ENCODE peak calls at places on chromosomes 5 and 9, in seven cellular contexts. One of them, this sample, is unnamed.
A peak's percentile ranks its signal among the peaks of the same experiment; 100 is the strongest.

GRCh38 chr5:32325067-32325466 is 12.3 kb upstream of the MTMR12 start:
- DNase-seq in psoas muscle: no peak
- DNase-seq in colonic mucosa: no peak
- DNase-seq in mucosa of descending colon: no peak
- DNase-seq in fibroblast of lung: peak; percentile 65
- DNase-seq in A549: no peak
- DNase-seq in upper lobe of right lung: no peak
- DNase-seq in this sample: no peak

GRCh38 chr5:73791389-73791788 is 165.4 kb downstream of the ARHGEF28 start:
- DNase-seq in psoas muscle: no peak
- DNase-seq in colonic mucosa: no peak
- DNase-seq in mucosa of descending colon: no peak
- DNase-seq in fibroblast of lung: no peak
- DNase-seq in A549: no peak
- DNase-seq in upper lobe of right lung: no peak
- DNase-seq in this sample: no peak

GRCh38 chr9:14358523-14358922 is 44.6 kb upstream of the NFIB start:
- DNase-seq in psoas muscle: no peak
- DNase-seq in colonic mucosa: no peak
- DNase-seq in mucosa of descending colon: no peak
- DNase-seq in fibroblast of lung: peak; percentile 44
- DNase-seq in A549: no peak
- DNase-seq in upper lobe of right lung: no peak
- DNase-seq in this sample: no peak

GRCh38 chr5:88785396-88786216 is 97.4 kb downstream of the MEF2C start:
- DNase-seq in psoas muscle: no peak
- DNase-seq in colonic mucosa: peak; percentile 40
- DNase-seq in mucosa of descending colon: no peak
- DNase-seq in fibroblast of lung: peak; percentile 98
- DNase-seq in A549: peak; percentile 64
- DNase-seq in upper lobe of right lung: no peak
- DNase-seq in this sample: peak; percentile 44

GRCh38 chr5:16736158-16736994 is 119.6 kb upstream of the RETREG1 start:
- DNase-seq in psoas muscle: no peak
- DNase-seq in colonic mucosa: peak; percentile 82
- DNase-seq in mucosa of descending colon: no peak
- DNase-seq in fibroblast of lung: peak; percentile 78
- DNase-seq in A549: no peak
- DNase-seq in upper lobe of right lung: peak; percentile 69
- DNase-seq in this sample: no peak

GRCh38 chr5:112388010-112388553 is 31.0 kb downstream of the EPB41L4A start:
- DNase-seq in psoas muscle: no peak
- DNase-seq in colonic mucosa: no peak
- DNase-seq in mucosa of descending colon: no peak
- DNase-seq in fibroblast of lung: no peak
- DNase-seq in A549: no peak
- DNase-seq in upper lobe of right lung: no peak
- DNase-seq in this sample: no peak

GRCh38 chr5:76688836-76689235 is 27.1 kb upstream of the F2R start:
- DNase-seq in psoas muscle: no peak
- DNase-seq in colonic mucosa: no peak
- DNase-seq in mucosa of descending colon: no peak
- DNase-seq in fibroblast of lung: no peak
- DNase-seq in A549: no peak
- DNase-seq in upper lobe of right lung: no peak
- DNase-seq in this sample: no peak

GRCh38 chr9:93807166-93808013 is 147.8 kb downstream of the BARX1 start:
- DNase-seq in psoas muscle: no peak
- DNase-seq in colonic mucosa: no peak
- DNase-seq in mucosa of descending colon: peak; percentile 29
- DNase-seq in fibroblast of lung: no peak
- DNase-seq in A549: no peak
- DNase-seq in upper lobe of right lung: no peak
- DNase-seq in this sample: no peak

GRCh38 chr5:132839426-132840301 is 9.2 kb upstream of the SHROOM1 start:
- DNase-seq in psoas muscle: no peak
- DNase-seq in colonic mucosa: peak; percentile 63
- DNase-seq in mucosa of descending colon: no peak
- DNase-seq in fibroblast of lung: peak; percentile 88
- DNase-seq in A549: no peak
- DNase-seq in upper lobe of right lung: peak; percentile 30
- DNase-seq in this sample: no peak

GRCh38 chr9:100674419-100675122 is 96.7 kb downstream of the CAVIN4 start:
- DNase-seq in psoas muscle: peak; percentile 59
- DNase-seq in colonic mucosa: no peak
- DNase-seq in mucosa of descending colon: no peak
- DNase-seq in fibroblast of lung: no peak
- DNase-seq in A549: no peak
- DNase-seq in upper lobe of right lung: no peak
- DNase-seq in this sample: no peak

GRCh38 chr5:173016621-173017046 is 33.1 kb downstream of the ATP6V0E1 start:
- DNase-seq in psoas muscle: no peak
- DNase-seq in colonic mucosa: no peak
- DNase-seq in mucosa of descending colon: no peak
- DNase-seq in fibroblast of lung: peak; percentile 87
- DNase-seq in A549: peak; percentile 36
- DNase-seq in upper lobe of right lung: no peak
- DNase-seq in this sample: peak; percentile 62

GRCh38 chr9:111803924-111804323 is 9.2 kb upstream of the SHOC1 start:
- DNase-seq in psoas muscle: no peak
- DNase-seq in colonic mucosa: no peak
- DNase-seq in mucosa of descending colon: no peak
- DNase-seq in fibroblast of lung: no peak
- DNase-seq in A549: no peak
- DNase-seq in upper lobe of right lung: no peak
- DNase-seq in this sample: no peak

GRCh38 chr9:103364753-103365152 is 369.6 kb downstream of the CYLC2 start:
- DNase-seq in psoas muscle: no peak
- DNase-seq in colonic mucosa: no peak
- DNase-seq in mucosa of descending colon: no peak
- DNase-seq in fibroblast of lung: peak; percentile 91
- DNase-seq in A549: peak; percentile 18
- DNase-seq in upper lobe of right lung: no peak
- DNase-seq in this sample: no peak

GRCh38 chr9:90065001-90065400 is 460.2 kb downstream of the GADD45G start:
- DNase-seq in psoas muscle: no peak
- DNase-seq in colonic mucosa: no peak
- DNase-seq in mucosa of descending colon: no peak
- DNase-seq in fibroblast of lung: no peak
- DNase-seq in A549: no peak
- DNase-seq in upper lobe of right lung: no peak
- DNase-seq in this sample: no peak

GRCh38 chr9:4927043-4927471 is 58.0 kb upstream of the JAK2 start:
- DNase-seq in psoas muscle: no peak
- DNase-seq in colonic mucosa: no peak
- DNase-seq in mucosa of descending colon: no peak
- DNase-seq in fibroblast of lung: no peak
- DNase-seq in A549: no peak
- DNase-seq in upper lobe of right lung: no peak
- DNase-seq in this sample: no peak

GRCh38 chr9:127796225-127796813 is 6.4 kb upstream of the FPGS start:
- DNase-seq in psoas muscle: peak; percentile 78
- DNase-seq in colonic mucosa: no peak
- DNase-seq in mucosa of descending colon: no peak
- DNase-seq in fibroblast of lung: peak; percentile 60
- DNase-seq in A549: no peak
- DNase-seq in upper lobe of right lung: peak; percentile 82
- DNase-seq in this sample: no peak

GRCh38 chr9:99660191-99660636 is 161.5 kb upstream of the NR4A3 start:
- DNase-seq in psoas muscle: no peak
- DNase-seq in colonic mucosa: peak; percentile 16
- DNase-seq in mucosa of descending colon: no peak
- DNase-seq in fibroblast of lung: no peak
- DNase-seq in A549: no peak
- DNase-seq in upper lobe of right lung: peak; percentile 53
- DNase-seq in this sample: peak; percentile 21

GRCh38 chr5:43729846-43730478 is 127.0 kb downstream of the NNT start:
- DNase-seq in psoas muscle: no peak
- DNase-seq in colonic mucosa: no peak
- DNase-seq in mucosa of descending colon: no peak
- DNase-seq in fibroblast of lung: peak; percentile 10
- DNase-seq in A549: peak; percentile 12
- DNase-seq in upper lobe of right lung: no peak
- DNase-seq in this sample: no peak

GRCh38 chr5:20680718-20681302 is 692.8 kb upstream of the CDH18 start:
- DNase-seq in psoas muscle: no peak
- DNase-seq in colonic mucosa: no peak
- DNase-seq in mucosa of descending colon: no peak
- DNase-seq in fibroblast of lung: peak; percentile 32
- DNase-seq in A549: no peak
- DNase-seq in upper lobe of right lung: no peak
- DNase-seq in this sample: no peak

DNA sequence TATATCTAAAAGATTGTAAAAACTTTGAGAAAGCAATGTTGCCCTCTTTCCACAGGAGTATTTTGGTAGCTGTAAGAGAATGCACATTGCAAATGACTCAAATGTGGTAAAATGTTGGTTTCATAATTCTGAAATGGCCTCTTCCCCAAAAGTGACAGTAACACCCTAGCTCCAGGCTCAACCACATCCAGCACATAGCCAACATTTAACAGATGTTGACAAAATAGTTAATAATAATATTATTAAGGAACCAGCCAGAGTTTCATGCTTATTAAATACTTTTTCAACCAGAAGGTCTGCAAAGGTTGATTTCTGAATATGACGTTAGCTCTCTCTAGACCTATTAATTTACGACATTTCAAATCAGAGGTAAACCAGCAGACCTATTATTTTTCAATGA is 1.3 kb downstream of the ANXA1 start:
- DNase-seq in psoas muscle: no peak
- DNase-seq in colonic mucosa: no peak
- DNase-seq in mucosa of descending colon: no peak
- DNase-seq in fibroblast of lung: peak; percentile 49
- DNase-seq in A549: no peak
- DNase-seq in upper lobe of right lung: no peak
- DNase-seq in this sample: no peak
- H3K4me1 ChIP-seq in psoas muscle: peaks cover 17% of the 10 kb centered on the region
- H3K4me1 ChIP-seq in colonic mucosa: no peaks in the 10 kb centered on the region
- H3K4me1 ChIP-seq in mucosa of descending colon: no peaks in the 10 kb centered on the region
- H3K4me1 ChIP-seq in fibroblast of lung: peaks cover 16% of the 10 kb centered on the region
- H3K4me1 ChIP-seq in A549: peaks cover 50% of the 10 kb centered on the region
- H3K4me1 ChIP-seq in upper lobe of right lung: peaks cover 69% of the 10 kb centered on the region
- H3K4me1 ChIP-seq in this sample: peaks cover 42% of the 10 kb centered on the region

DNA sequence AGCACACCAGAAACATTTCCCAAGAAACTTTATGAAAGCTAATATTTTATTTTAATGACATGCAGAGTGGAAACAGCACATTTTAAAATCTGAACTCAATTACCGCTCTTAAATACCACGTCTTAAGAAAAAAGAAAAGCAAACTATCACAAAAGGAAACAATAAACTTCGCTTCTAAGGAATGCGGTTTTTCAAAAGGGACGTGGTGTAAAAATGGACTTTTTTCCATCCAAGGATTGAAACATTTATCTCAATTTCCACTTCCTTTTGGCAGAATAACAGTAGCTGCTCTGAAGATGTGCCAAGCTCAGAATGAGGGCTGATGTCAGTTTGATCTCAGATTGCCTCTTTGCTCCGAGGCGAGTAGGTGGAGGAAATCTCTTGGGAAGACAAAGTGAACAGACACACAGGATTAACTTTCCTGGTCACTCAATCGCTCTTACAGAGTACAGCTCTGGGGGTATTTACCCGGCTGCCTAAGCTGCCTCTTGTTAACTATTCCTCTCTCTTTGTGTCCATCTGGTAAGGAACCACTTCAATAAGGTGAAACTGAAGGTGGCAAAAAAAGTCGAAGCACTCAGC is 158.5 kb downstream of the TRPM6 start:
- DNase-seq in psoas muscle: no peak
- DNase-seq in colonic mucosa: no peak
- DNase-seq in mucosa of descending colon: no peak
- DNase-seq in fibroblast of lung: peak; percentile 26
- DNase-seq in A549: no peak
- DNase-seq in upper lobe of right lung: no peak
- DNase-seq in this sample: no peak
- H3K4me1 ChIP-seq in psoas muscle: no peaks in the 10 kb centered on the region
- H3K4me1 ChIP-seq in colonic mucosa: no peaks in the 10 kb centered on the region
- H3K4me1 ChIP-seq in mucosa of descending colon: no peaks in the 10 kb centered on the region
- H3K4me1 ChIP-seq in fibroblast of lung: no peaks in the 10 kb centered on the region
- H3K4me1 ChIP-seq in A549: no peaks in the 10 kb centered on the region
- H3K4me1 ChIP-seq in upper lobe of right lung: no peaks in the 10 kb centered on the region
- H3K4me1 ChIP-seq in this sample: no peaks in the 10 kb centered on the region

GRCh38 chr5:62315376-62316049 is 9.5 kb downstream of the KIF2A start:
- DNase-seq in psoas muscle: no peak
- DNase-seq in colonic mucosa: no peak
- DNase-seq in mucosa of descending colon: no peak
- DNase-seq in fibroblast of lung: no peak
- DNase-seq in A549: no peak
- DNase-seq in upper lobe of right lung: no peak
- DNase-seq in this sample: no peak

GRCh38 chr5:62314431-62314830 is 8.4 kb downstream of the KIF2A start:
- DNase-seq in psoas muscle: no peak
- DNase-seq in colonic mucosa: no peak
- DNase-seq in mucosa of descending colon: no peak
- DNase-seq in fibroblast of lung: no peak
- DNase-seq in A549: no peak
- DNase-seq in upper lobe of right lung: no peak
- DNase-seq in this sample: no peak

GRCh38 chr5:62316110-62316509 is 10.1 kb downstream of the KIF2A start:
- DNase-seq in psoas muscle: no peak
- DNase-seq in colonic mucosa: no peak
- DNase-seq in mucosa of descending colon: no peak
- DNase-seq in fibroblast of lung: peak; percentile 48
- DNase-seq in A549: no peak
- DNase-seq in upper lobe of right lung: no peak
- DNase-seq in this sample: no peak

GRCh38 chr5:62322484-62322883 is 16.5 kb downstream of the KIF2A start:
- DNase-seq in psoas muscle: no peak
- DNase-seq in colonic mucosa: no peak
- DNase-seq in mucosa of descending colon: no peak
- DNase-seq in fibroblast of lung: no peak
- DNase-seq in A549: no peak
- DNase-seq in upper lobe of right lung: no peak
- DNase-seq in this sample: no peak

GRCh38 chr5:62317810-62318209 is 11.8 kb downstream of the KIF2A start:
- DNase-seq in psoas muscle: no peak
- DNase-seq in colonic mucosa: no peak
- DNase-seq in mucosa of descending colon: no peak
- DNase-seq in fibroblast of lung: no peak
- DNase-seq in A549: no peak
- DNase-seq in upper lobe of right lung: no peak
- DNase-seq in this sample: no peak
- H3K4me1 ChIP-seq in psoas muscle: no peaks in the 10 kb centered on the region
- H3K4me1 ChIP-seq in colonic mucosa: no peaks in the 10 kb centered on the region
- H3K4me1 ChIP-seq in mucosa of descending colon: no peaks in the 10 kb centered on the region
- H3K4me1 ChIP-seq in fibroblast of lung: no peaks in the 10 kb centered on the region
- H3K4me1 ChIP-seq in A549: peaks cover 27% of the 10 kb centered on the region
- H3K4me1 ChIP-seq in upper lobe of right lung: no peaks in the 10 kb centered on the region
- H3K4me1 ChIP-seq in this sample: no peaks in the 10 kb centered on the region

DNA sequence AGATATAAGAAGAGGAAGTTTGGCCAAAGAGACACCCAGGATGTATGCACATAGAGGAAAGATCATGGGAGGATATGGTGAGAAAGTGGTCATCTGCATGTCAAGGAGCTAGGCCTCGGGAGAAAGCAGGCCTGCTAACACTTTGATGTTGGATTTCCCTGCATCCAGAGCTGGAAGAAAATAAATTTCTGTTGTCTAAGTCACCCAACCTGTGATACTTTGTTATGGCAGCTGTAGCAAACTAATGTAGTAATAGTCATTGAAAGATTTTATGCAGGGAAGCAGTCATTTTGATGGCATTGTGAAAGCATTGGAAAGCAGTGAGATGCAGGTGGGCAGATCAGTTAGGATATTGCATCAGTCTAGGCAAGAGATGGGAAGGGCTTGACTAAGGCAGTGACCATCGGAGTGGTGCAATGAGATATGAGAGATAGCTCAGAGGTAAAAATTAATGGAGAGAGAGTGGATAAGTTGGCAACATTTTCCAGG is 24.5 kb upstream of the FOCAD start:
- DNase-seq in psoas muscle: no peak
- DNase-seq in colonic mucosa: no peak
- DNase-seq in mucosa of descending colon: no peak
- DNase-seq in fibroblast of lung: no peak
- DNase-seq in A549: no peak
- DNase-seq in upper lobe of right lung: no peak
- DNase-seq in this sample: no peak
- H3K4me1 ChIP-seq in psoas muscle: no peaks in the 10 kb centered on the region
- H3K4me1 ChIP-seq in colonic mucosa: no peaks in the 10 kb centered on the region
- H3K4me1 ChIP-seq in mucosa of descending colon: no peaks in the 10 kb centered on the region
- H3K4me1 ChIP-seq in fibroblast of lung: no peaks in the 10 kb centered on the region
- H3K4me1 ChIP-seq in A549: peaks cover 19% of the 10 kb centered on the region
- H3K4me1 ChIP-seq in upper lobe of right lung: no peaks in the 10 kb centered on the region
- H3K4me1 ChIP-seq in this sample: no peaks in the 10 kb centered on the region

This sample was measured in tibial artery.